ENCODE peak calls at places on chromosomes 2 and 18, in eight cellular contexts. O is CD8-positive, alpha-beta memory T cell; J is AG04449; U is ELF-1; X is fibroblast of the aortic adventitia; S is GM03348; I is effector CD4-positive, alpha-beta T cell; T is pons. G is an unnamed sample.

GRCh38 chr2:40428434-40428833 is 23.5 kb downstream of the SLC8A1 start:
- DNase-seq in X (no peak), J (no peak), T (no peak), S (no peak), U (no peak), O (no peak), I (no peak), G (no peak)

GRCh38 chr2:162118166-162119031 is 33.6 kb downstream of the GCG start:
- DNase-seq in J (peak), U (no peak), X (peak), I (no peak), S (peak), O (no peak), T (peak), G (no peak)

GRCh38 chr2:66888791-66889631 is 454.1 kb downstream of the MEIS1 start:
- DNase-seq in I (no peak), O (no peak), U (peak), X (peak), S (peak), T (no peak), J (peak), G (no peak)

GRCh38 chr18:11246883-11247282 is 97.5 kb upstream of the PIEZO2 start:
- DNase-seq in O (no peak), T (no peak), J (no peak), S (peak), X (peak), I (no peak), U (no peak), G (no peak)

GRCh38 chr2:9768388-9768787 is 74.9 kb upstream of the TAF1B start:
- DNase-seq in T (no peak), J (no peak), U (peak), S (no peak), I (no peak), O (no peak), X (no peak), G (no peak)

GRCh38 chr2:43885233-43885632 is 46.5 kb downstream of the ABCG8 start:
- DNase-seq in J (no peak), U (no peak), T (no peak), X (no peak), O (no peak), I (no peak), S (no peak), G (no peak)

GRCh38 chr2:153870308-153870707 is 1.4 kb upstream of the GALNT13 start:
- DNase-seq in U (no peak), X (no peak), I (no peak), T (peak), J (no peak), S (no peak), O (no peak), G (no peak)

GRCh38 chr2:42835577-42836371 is 43.4 kb upstream of the HAAO start:
- DNase-seq in T (no peak), S (peak), O (no peak), J (peak), I (no peak), U (no peak), X (peak), G (no peak)

GRCh38 chr18:24053211-24053610 is 38.7 kb downstream of the TTC39C start:
- DNase-seq in S (no peak), O (no peak), J (no peak), X (no peak), I (no peak), U (no peak), T (no peak), G (no peak)

GRCh38 chr2:10448646-10449480 is 736 bp upstream of the ODC1 start:
- DNase-seq in I (peak), X (peak), S (peak), O (peak), T (peak), J (no peak), U (peak), G (peak)

GRCh38 chr2:41546031-41546430 is 501.8 kb upstream of the PKDCC start:
- DNase-seq in T (no peak), X (no peak), O (no peak), U (no peak), J (no peak), I (no peak), S (no peak), G (no peak)

GRCh38 chr2:40716879-40717278 is 265.0 kb upstream of the SLC8A1 start:
- DNase-seq in T (no peak), S (peak), U (no peak), J (peak), X (peak), O (no peak), I (no peak), G (no peak)

GRCh38 chr2:163213699-163214098 is 375.1 kb upstream of the KCNH7 start:
- DNase-seq in X (peak), I (no peak), O (no peak), T (no peak), U (no peak), J (peak), S (peak), G (no peak)

GRCh38 chr2:119921825-119922224 is 91.1 kb upstream of the EPB41L5 start:
- DNase-seq in O (no peak), T (no peak), X (no peak), I (no peak), U (no peak), S (no peak), J (no peak), G (no peak)

GRCh38 chr2:121098556-121098955 is 186.4 kb downstream of the TFCP2L1 start:
- DNase-seq in S (no peak), X (no peak), O (no peak), U (no peak), T (no peak), I (no peak), J (no peak), G (no peak)

GRCh38 chr2:45498661-45499550 is 112.2 kb downstream of the SRBD1 start:
- DNase-seq in O (no peak), S (no peak), J (no peak), X (no peak), T (no peak), I (no peak), U (no peak), G (no peak)

GRCh38 chr2:133871810-133872209 is 303.5 kb upstream of the NCKAP5 start:
- DNase-seq in X (no peak), I (no peak), S (no peak), J (no peak), O (no peak), T (no peak), U (no peak), G (no peak)

GRCh38 chr2:98511981-98512380 is 67.3 kb downstream of the INPP4A start:
- DNase-seq in U (no peak), S (no peak), J (no peak), X (no peak), T (no peak), I (no peak), O (no peak), G (no peak)

GRCh38 chr18:77486985-77487384 is 237.3 kb downstream of the GALR1 start:
- DNase-seq in I (no peak), X (no peak), O (no peak), J (no peak), S (no peak), T (no peak), U (no peak), G (no peak)

GRCh38 chr18:76747676-76748075 is 74.7 kb upstream of the ZNF236 start:
- DNase-seq in O (no peak), T (no peak), J (no peak), S (no peak), X (no peak), I (no peak), U (no peak), G (no peak)

GRCh38 chr18:28114472-28114871 is 62.5 kb downstream of the CDH2 start:
- DNase-seq in X (peak), S (peak), T (no peak), I (no peak), J (peak), O (no peak), U (no peak), G (no peak)

GRCh38 chr2:216687646-216688045 is 7.7 kb downstream of the IGFBP5 start:
- DNase-seq in S (no peak), I (no peak), J (no peak), U (peak), T (no peak), O (no peak), X (no peak), G (no peak)

GRCh38 chr2:7927694-7928093 is 754.2 kb upstream of the ID2 start:
- DNase-seq in X (no peak), T (no peak), I (no peak), S (peak), O (no peak), J (no peak), U (no peak), G (no peak)

GRCh38 chr2:236758406-236758805 is 188.8 kb downstream of the ACKR3 start:
- DNase-seq in X (no peak), T (no peak), I (no peak), O (no peak), S (no peak), J (no peak), U (no peak), G (no peak)

GRCh38 chr2:10435427-10436204 is 12.5 kb downstream of the ODC1 start:
- DNase-seq in O (no peak), T (no peak), J (no peak), I (no peak), X (no peak), S (no peak), U (no peak), G (no peak)

GRCh38 chr2:28101123-28101522 is 210.6 kb downstream of the BABAM2 start:
- DNase-seq in O (no peak), S (no peak), U (no peak), J (no peak), X (peak), T (no peak), I (no peak), G (no peak)

GRCh38 chr2:70732736-70733427 is 35.1 kb downstream of the ADD2 start:
- DNase-seq in J (no peak), I (no peak), T (no peak), O (no peak), U (no peak), X (no peak), S (no peak), G (no peak)

GRCh38 chr2:121455438-121455837 is 75.2 kb upstream of the RNU4ATAC start:
- DNase-seq in J (no peak), T (no peak), X (no peak), O (no peak), S (no peak), I (no peak), U (no peak), G (no peak)